ENCODE peak calls at places on chromosome 9, in four cellular contexts. One of them, this sample, is unnamed. For H3K27me3, the result is how much of the 10 kb centered on the place peaks cover.

GRCh38 chr9:130522233-130522808 is 57.1 kb upstream of the FUBP3 start:
- DNase-seq in ovary: no peak
- DNase-seq in HepG2: no peak
- DNase-seq in CD4-positive, alpha-beta T cell: no peak
- DNase-seq in this sample: peak

GRCh38 chr9:34522091-34522887 is 501 bp downstream of the ENHO start:
- DNase-seq in ovary: no peak
- DNase-seq in HepG2: no peak
- DNase-seq in CD4-positive, alpha-beta T cell: no peak
- DNase-seq in this sample: no peak

GRCh38 chr9:121301881-121302286 is 33.9 kb downstream of the GSN start:
- DNase-seq in ovary: no peak
- DNase-seq in HepG2: no peak
- DNase-seq in CD4-positive, alpha-beta T cell: no peak
- DNase-seq in this sample: no peak

GRCh38 chr9:89435315-89435823 is 62.5 kb downstream of the SEMA4D start:
- DNase-seq in ovary: no peak
- DNase-seq in HepG2: no peak
- DNase-seq in CD4-positive, alpha-beta T cell: no peak
- DNase-seq in this sample: no peak

GRCh38 chr9:137409515-137409914 is 13.4 kb downstream of the EXD3 start:
- DNase-seq in ovary: no peak
- DNase-seq in HepG2: no peak
- DNase-seq in CD4-positive, alpha-beta T cell: no peak
- DNase-seq in this sample: no peak

GRCh38 chr9:99588747-99589146 is 232.9 kb upstream of the NR4A3 start:
- DNase-seq in ovary: no peak
- DNase-seq in HepG2: no peak
- DNase-seq in CD4-positive, alpha-beta T cell: no peak
- DNase-seq in this sample: no peak

GRCh38 chr9:75432888-75433287 is 344.6 kb downstream of the OSTF1 start:
- DNase-seq in ovary: no peak
- DNase-seq in HepG2: no peak
- DNase-seq in CD4-positive, alpha-beta T cell: no peak
- DNase-seq in this sample: no peak

GRCh38 chr9:129894106-129894823 is 59.0 kb downstream of the USP20 start:
- DNase-seq in ovary: no peak
- DNase-seq in HepG2: no peak
- DNase-seq in CD4-positive, alpha-beta T cell: no peak
- DNase-seq in this sample: no peak

GRCh38 chr9:33309903-33310302 is 19.6 kb downstream of the NFX1 start:
- DNase-seq in ovary: no peak
- DNase-seq in HepG2: no peak
- DNase-seq in CD4-positive, alpha-beta T cell: no peak
- DNase-seq in this sample: no peak

GRCh38 chr9:131112374-131113159 is 12.8 kb upstream of the NUP214 start:
- DNase-seq in ovary: no peak
- DNase-seq in HepG2: no peak
- DNase-seq in CD4-positive, alpha-beta T cell: no peak
- DNase-seq in this sample: no peak

GRCh38 chr9:98962181-98962560 is 18.5 kb downstream of the COL15A1 start:
- DNase-seq in ovary: no peak
- DNase-seq in HepG2: no peak
- DNase-seq in CD4-positive, alpha-beta T cell: no peak
- DNase-seq in this sample: no peak

GRCh38 chr9:110875275-110875674 is 163.0 kb downstream of the LPAR1 start:
- DNase-seq in ovary: no peak
- DNase-seq in HepG2: no peak
- DNase-seq in CD4-positive, alpha-beta T cell: no peak
- DNase-seq in this sample: peak

GRCh38 chr9:36867241-36867640 is 166.8 kb downstream of the PAX5 start:
- DNase-seq in ovary: no peak
- DNase-seq in HepG2: no peak
- DNase-seq in CD4-positive, alpha-beta T cell: no peak
- DNase-seq in this sample: no peak
- H3K27me3 ChIP-seq in ovary: under half
- H3K27me3 ChIP-seq in HepG2: under half
- H3K27me3 ChIP-seq in CD4-positive, alpha-beta T cell: under half
- H3K27me3 ChIP-seq in this sample: under half

DNA sequence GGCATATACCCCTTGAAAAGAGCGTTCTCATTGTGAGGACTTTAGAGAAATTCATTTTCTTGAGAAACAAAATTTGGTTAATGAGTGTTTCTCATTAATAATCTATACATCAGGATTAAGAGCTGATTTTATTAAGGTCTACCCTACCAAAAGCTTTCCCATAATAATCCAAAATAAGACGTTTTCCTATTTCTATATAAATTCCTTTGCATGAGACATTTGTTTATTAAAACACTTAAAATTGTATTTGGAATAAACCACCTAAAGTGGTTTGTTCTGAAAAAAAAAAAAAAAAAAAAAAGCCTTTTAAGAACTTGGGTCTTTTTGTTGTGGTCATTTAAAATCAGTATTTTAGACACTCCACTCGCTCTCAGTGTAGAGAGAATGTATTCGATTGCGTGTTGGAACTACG is 695 bp upstream of the TMOD1 start:
- DNase-seq in ovary: no peak
- DNase-seq in HepG2: no peak
- DNase-seq in CD4-positive, alpha-beta T cell: no peak
- DNase-seq in this sample: no peak
- H3K27me3 ChIP-seq in ovary: under half
- H3K27me3 ChIP-seq in HepG2: under half
- H3K27me3 ChIP-seq in CD4-positive, alpha-beta T cell: under half
- H3K27me3 ChIP-seq in this sample: under half

GRCh38 chr9:29213374-29214161 is 1640.3 kb upstream of the C9orf72 start:
- DNase-seq in ovary: no peak
- DNase-seq in HepG2: no peak
- DNase-seq in CD4-positive, alpha-beta T cell: no peak
- DNase-seq in this sample: no peak

GRCh38 chr9:29211681-29212589 is 1638.7 kb upstream of the C9orf72 start:
- DNase-seq in ovary: no peak
- DNase-seq in HepG2: peak
- DNase-seq in CD4-positive, alpha-beta T cell: no peak
- DNase-seq in this sample: peak

GRCh38 chr9:29214162-29214520 is 1640.9 kb upstream of the C9orf72 start:
- DNase-seq in ovary: no peak
- DNase-seq in HepG2: no peak
- DNase-seq in CD4-positive, alpha-beta T cell: no peak
- DNase-seq in this sample: no peak

GRCh38 chr9:29211003-29211584 is 1637.8 kb upstream of the C9orf72 start:
- DNase-seq in ovary: no peak
- DNase-seq in HepG2: no peak
- DNase-seq in CD4-positive, alpha-beta T cell: no peak
- DNase-seq in this sample: no peak

GRCh38 chr9:29212590-29213373 is 1639.5 kb upstream of the C9orf72 start:
- DNase-seq in ovary: no peak
- DNase-seq in HepG2: no peak
- DNase-seq in CD4-positive, alpha-beta T cell: no peak
- DNase-seq in this sample: no peak
- H3K27me3 ChIP-seq in ovary: under half
- H3K27me3 ChIP-seq in HepG2: under half
- H3K27me3 ChIP-seq in CD4-positive, alpha-beta T cell: under half
- H3K27me3 ChIP-seq in this sample: half or more

DNA sequence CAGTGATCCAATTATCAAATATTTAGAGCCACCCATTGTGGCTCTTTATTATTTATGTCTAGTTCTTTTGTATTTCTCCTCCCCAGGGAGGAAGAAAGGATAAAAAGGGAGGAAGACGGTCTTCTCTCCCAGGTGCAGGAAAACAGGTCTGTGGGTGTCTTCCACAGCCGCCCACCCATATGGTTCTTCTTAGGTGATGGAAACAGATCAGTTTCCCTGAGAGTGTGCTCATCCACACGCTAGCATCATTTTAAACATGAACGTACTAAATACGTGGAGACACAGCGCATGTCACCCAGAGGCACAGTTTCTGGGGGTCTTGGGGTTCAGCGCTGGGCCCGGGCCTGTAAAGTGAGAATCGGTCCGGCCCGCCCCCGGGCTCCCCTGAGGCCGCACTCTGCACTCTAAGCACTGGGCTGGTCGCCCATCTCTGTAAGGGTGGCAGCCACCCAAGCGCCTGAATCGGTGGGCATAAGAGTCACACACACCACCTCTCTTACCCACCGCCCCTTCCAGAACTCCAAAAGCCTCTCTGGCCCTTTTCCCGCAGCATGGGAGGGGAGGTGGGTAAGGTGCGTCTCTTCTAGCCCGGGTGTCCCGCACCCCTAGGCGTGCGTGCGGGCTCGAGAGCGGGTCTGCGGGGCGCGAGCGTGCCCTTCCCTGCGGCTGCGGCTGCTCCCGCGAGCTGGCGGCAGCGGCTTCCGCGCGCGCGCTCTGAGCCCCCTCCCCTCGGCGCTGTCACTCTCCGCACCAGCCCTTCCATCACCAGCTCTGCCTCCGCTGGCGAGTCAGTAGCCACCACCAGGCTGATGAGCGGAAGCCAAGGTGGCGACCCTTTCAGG is 1.3 kb downstream of the PTCH1 start:
- DNase-seq in ovary: no peak
- DNase-seq in HepG2: no peak
- DNase-seq in CD4-positive, alpha-beta T cell: no peak
- DNase-seq in this sample: no peak
- H3K27me3 ChIP-seq in ovary: under half
- H3K27me3 ChIP-seq in HepG2: under half
- H3K27me3 ChIP-seq in CD4-positive, alpha-beta T cell: under half
- H3K27me3 ChIP-seq in this sample: under half

GRCh38 chr9:21967169-21967568 is 27.0 kb downstream of the CDKN2A start:
- DNase-seq in ovary: no peak
- DNase-seq in HepG2: no peak
- DNase-seq in CD4-positive, alpha-beta T cell: no peak
- DNase-seq in this sample: no peak

GRCh38 chr9:21967707-21968106 is 26.5 kb downstream of the CDKN2A start:
- DNase-seq in ovary: no peak
- DNase-seq in HepG2: no peak
- DNase-seq in CD4-positive, alpha-beta T cell: no peak
- DNase-seq in this sample: no peak

GRCh38 chr9:21964925-21965385 is 29.2 kb downstream of the CDKN2A start:
- DNase-seq in ovary: no peak
- DNase-seq in HepG2: no peak
- DNase-seq in CD4-positive, alpha-beta T cell: peak
- DNase-seq in this sample: peak

GRCh38 chr9:21965401-21965951 is 28.7 kb downstream of the CDKN2A start:
- DNase-seq in ovary: no peak
- DNase-seq in HepG2: peak
- DNase-seq in CD4-positive, alpha-beta T cell: peak
- DNase-seq in this sample: peak

DNA sequence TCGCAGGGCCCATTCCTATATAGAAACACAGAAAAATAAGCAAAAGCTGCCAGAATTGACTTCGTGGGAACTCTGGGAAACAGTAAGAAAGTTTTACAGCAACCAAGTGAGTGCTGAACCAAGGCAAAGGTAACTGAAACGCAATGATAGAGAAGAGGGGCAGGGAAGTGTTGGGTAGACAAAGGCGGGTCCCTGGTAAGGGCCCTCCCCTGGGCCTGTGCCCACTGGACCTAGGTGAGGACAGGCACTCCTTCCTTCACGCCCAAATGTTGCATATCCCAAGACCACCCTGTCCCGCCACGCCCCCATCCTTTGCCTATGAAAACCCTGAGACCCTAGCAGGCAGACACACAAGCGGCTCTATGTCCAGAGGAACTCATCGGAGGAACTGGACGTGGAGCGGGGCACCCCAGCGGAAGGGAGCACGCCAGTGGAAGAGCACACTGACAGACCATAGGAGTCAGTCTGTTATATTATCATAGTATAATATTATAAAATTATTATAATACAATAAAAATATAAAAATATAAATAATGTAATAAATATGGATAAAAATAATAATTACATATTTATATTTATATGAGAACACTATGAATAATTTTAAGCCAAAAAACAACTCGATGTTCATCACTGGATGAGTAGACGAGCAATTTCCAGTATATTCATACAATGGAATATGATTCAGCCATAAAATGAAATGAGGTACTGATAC is 27.9 kb downstream of the CDKN2A start:
- DNase-seq in ovary: no peak
- DNase-seq in HepG2: no peak
- DNase-seq in CD4-positive, alpha-beta T cell: no peak
- DNase-seq in this sample: no peak
- H3K27me3 ChIP-seq in ovary: under half
- H3K27me3 ChIP-seq in HepG2: under half
- H3K27me3 ChIP-seq in CD4-positive, alpha-beta T cell: half or more
- H3K27me3 ChIP-seq in this sample: half or more

GRCh38 chr9:135700525-135700924 is 1.2 kb upstream of the SOHLH1 start:
- DNase-seq in ovary: no peak
- DNase-seq in HepG2: no peak
- DNase-seq in CD4-positive, alpha-beta T cell: no peak
- DNase-seq in this sample: no peak
- H3K27me3 ChIP-seq in ovary: under half
- H3K27me3 ChIP-seq in HepG2: under half
- H3K27me3 ChIP-seq in CD4-positive, alpha-beta T cell: under half
- H3K27me3 ChIP-seq in this sample: under half